ENCODE peak calls at places on chromosomes 5 and 9, in ten cellular contexts. T is ascending aorta; D is astrocyte; L is CD4-positive, alpha-beta memory T cell; E is aorta; Z is tibial artery; P is body of pancreas; O is ovary; C is small intestine; A is uterus. H is an unnamed sample. For H3K27me3, the result is how much of the 10 kb centered on the place peaks cover.

GRCh38 chr9:127898433-127899199 is 787 bp downstream of the ST6GALNAC6 start:
- DNase-seq in T (peak), A (peak), O (peak), Z (peak), E (peak), C (no peak), P (peak), L (peak), D (peak), H (no peak)

GRCh38 chr5:149679876-149680809 is 50.0 kb upstream of the PPARGC1B start:
- DNase-seq in C (no peak), T (no peak), A (no peak), D (no peak), O (no peak), L (no peak), E (no peak), P (no peak), Z (no peak), H (no peak)

GRCh38 chr5:66848749-66849641 is 252.8 kb downstream of the MAST4 start:
- DNase-seq in L (no peak), E (no peak), A (no peak), C (no peak), T (no peak), O (no peak), P (no peak), Z (no peak), D (peak), H (no peak)

GRCh38 chr9:2691626-2692025 is 25.7 kb upstream of the KCNV2 start:
- DNase-seq in P (no peak), T (no peak), A (no peak), L (no peak), C (no peak), O (no peak), E (no peak), D (no peak), Z (no peak), H (no peak)

GRCh38 chr9:112887377-112887776 is 3.3 kb downstream of the SLC46A2 start:
- DNase-seq in E (peak), O (no peak), P (peak), T (peak), L (no peak), C (no peak), A (no peak), D (no peak), Z (no peak), H (no peak)

GRCh38 chr9:128175102-128175563 is 15.1 kb downstream of the BBLN start:
- DNase-seq in A (no peak), E (no peak), C (no peak), O (no peak), D (peak), T (no peak), P (no peak), Z (no peak), L (no peak), H (no peak)

GRCh38 chr5:149735066-149735465 is 5.0 kb downstream of the PPARGC1B start:
- DNase-seq in C (peak), A (no peak), T (no peak), P (no peak), Z (no peak), E (peak), O (no peak), D (no peak), L (no peak), H (no peak)

GRCh38 chr5:39100851-39101396 is 26.7 kb upstream of the RICTOR start:
- DNase-seq in P (no peak), L (no peak), Z (no peak), C (no peak), O (no peak), T (no peak), E (no peak), A (no peak), D (peak), H (no peak)

GRCh38 chr5:83654427-83654994 is 66.1 kb downstream of the HAPLN1 start:
- DNase-seq in O (no peak), Z (no peak), P (no peak), D (peak), C (no peak), L (no peak), A (no peak), E (no peak), T (no peak), H (no peak)

GRCh38 chr9:94672811-94673487 is 33.6 kb upstream of the FBP1 start:
- DNase-seq in D (peak), E (no peak), P (no peak), L (no peak), C (no peak), O (no peak), Z (no peak), T (no peak), A (no peak), H (no peak)

GRCh38 chr5:6311568-6312501 is 66.5 kb downstream of the MED10 start:
- DNase-seq in Z (no peak), L (no peak), T (no peak), A (no peak), C (no peak), D (no peak), E (no peak), P (no peak), O (no peak), H (no peak)

GRCh38 chr5:54590824-54591223 is 73.3 kb downstream of the SNX18 start:
- DNase-seq in Z (no peak), C (no peak), L (no peak), D (no peak), E (no peak), T (no peak), P (no peak), O (no peak), A (no peak), H (no peak)

GRCh38 chr9:98168952-98169488 is 23.4 kb downstream of the CORO2A start:
- DNase-seq in E (no peak), T (no peak), Z (no peak), P (no peak), C (peak), O (no peak), L (peak), D (peak), A (no peak), H (peak)

GRCh38 chr5:87393331-87393730 is 19.4 kb downstream of the CCNH start:
- DNase-seq in Z (no peak), D (peak), T (no peak), A (no peak), E (no peak), P (no peak), C (no peak), L (no peak), O (no peak), H (no peak)

GRCh38 chr9:82934949-82935348 is 128.0 kb downstream of the RASEF start:
- DNase-seq in Z (no peak), O (no peak), P (no peak), L (no peak), C (peak), D (peak), A (no peak), E (no peak), T (no peak), H (no peak)

GRCh38 chr9:96453625-96454024 is 3.7 kb downstream of the HABP4 start:
- DNase-seq in C (peak), Z (no peak), T (peak), E (no peak), A (no peak), P (peak), D (peak), L (no peak), O (no peak), H (no peak)

GRCh38 chr9:6413365-6414263 is 615 bp downstream of the UHRF2 start:
- DNase-seq in P (peak), L (peak), A (no peak), Z (peak), D (no peak), E (no peak), C (peak), O (no peak), T (peak), H (no peak)

GRCh38 chr9:91067306-91067860 is 265.8 kb downstream of the SYK start:
- DNase-seq in C (no peak), O (no peak), P (no peak), Z (no peak), L (no peak), A (no peak), D (no peak), E (no peak), T (no peak), H (no peak)

GRCh38 chr9:5712651-5713360 is 83.9 kb downstream of the RIC1 start:
- DNase-seq in L (no peak), T (no peak), O (no peak), E (no peak), D (no peak), Z (no peak), C (peak), A (no peak), P (no peak), H (no peak)

GRCh38 chr9:87514136-87514535 is 16.5 kb downstream of the DAPK1 start:
- DNase-seq in O (no peak), E (no peak), D (no peak), A (no peak), C (no peak), Z (no peak), T (no peak), L (no peak), P (no peak), H (no peak)

GRCh38 chr9:81559741-81560140 is 129.6 kb downstream of the TLE1 start:
- DNase-seq in D (peak), T (no peak), L (no peak), A (no peak), Z (no peak), O (no peak), P (no peak), E (no peak), C (no peak), H (no peak)

GRCh38 chr9:351916-352315 is 137.3 kb downstream of the DOCK8 start:
- DNase-seq in D (no peak), T (no peak), O (no peak), Z (no peak), E (no peak), A (no peak), L (no peak), P (no peak), C (no peak), H (no peak)

GRCh38 chr9:347667-348292 is 133.1 kb downstream of the DOCK8 start:
- DNase-seq in L (no peak), A (no peak), T (no peak), C (peak), E (no peak), O (no peak), D (peak), P (no peak), Z (no peak), H (no peak)

GRCh38 chr9:354453-354852 is 139.8 kb downstream of the DOCK8 start:
- DNase-seq in Z (no peak), E (no peak), D (no peak), C (no peak), L (no peak), T (no peak), A (no peak), O (no peak), P (no peak), H (no peak)

GRCh38 chr9:353077-353476 is 138.4 kb downstream of the DOCK8 start:
- DNase-seq in C (no peak), P (peak), D (no peak), T (no peak), Z (no peak), A (no peak), E (no peak), O (no peak), L (no peak), H (no peak)

DNA sequence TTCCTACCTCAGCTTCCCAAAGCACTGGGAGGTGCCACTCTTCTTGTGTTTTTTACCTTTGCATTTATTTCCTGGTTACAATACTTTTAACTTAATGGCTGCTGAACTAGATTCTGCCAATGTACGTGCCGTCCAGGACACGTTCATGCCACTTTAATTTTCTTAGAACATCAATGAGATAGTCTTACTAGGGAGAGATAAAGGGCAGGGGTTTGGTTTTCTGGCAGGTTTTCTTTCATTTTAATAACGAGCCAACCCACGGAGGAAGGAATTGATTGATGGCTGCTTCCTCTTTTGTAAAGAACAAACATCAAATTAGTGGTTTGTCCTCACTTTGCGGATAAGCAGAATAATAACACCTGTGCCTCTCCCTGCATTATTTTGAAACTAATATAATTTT is 135.7 kb downstream of the DOCK8 start:
- DNase-seq in P (no peak), C (no peak), D (no peak), L (no peak), A (no peak), O (no peak), E (no peak), Z (no peak), T (no peak), H (no peak)
- H3K27me3 ChIP-seq in P (under half), C (under half), D (under half), L (under half), A (under half), O (under half), E (under half), Z (under half), T (under half), H (under half)

DNA sequence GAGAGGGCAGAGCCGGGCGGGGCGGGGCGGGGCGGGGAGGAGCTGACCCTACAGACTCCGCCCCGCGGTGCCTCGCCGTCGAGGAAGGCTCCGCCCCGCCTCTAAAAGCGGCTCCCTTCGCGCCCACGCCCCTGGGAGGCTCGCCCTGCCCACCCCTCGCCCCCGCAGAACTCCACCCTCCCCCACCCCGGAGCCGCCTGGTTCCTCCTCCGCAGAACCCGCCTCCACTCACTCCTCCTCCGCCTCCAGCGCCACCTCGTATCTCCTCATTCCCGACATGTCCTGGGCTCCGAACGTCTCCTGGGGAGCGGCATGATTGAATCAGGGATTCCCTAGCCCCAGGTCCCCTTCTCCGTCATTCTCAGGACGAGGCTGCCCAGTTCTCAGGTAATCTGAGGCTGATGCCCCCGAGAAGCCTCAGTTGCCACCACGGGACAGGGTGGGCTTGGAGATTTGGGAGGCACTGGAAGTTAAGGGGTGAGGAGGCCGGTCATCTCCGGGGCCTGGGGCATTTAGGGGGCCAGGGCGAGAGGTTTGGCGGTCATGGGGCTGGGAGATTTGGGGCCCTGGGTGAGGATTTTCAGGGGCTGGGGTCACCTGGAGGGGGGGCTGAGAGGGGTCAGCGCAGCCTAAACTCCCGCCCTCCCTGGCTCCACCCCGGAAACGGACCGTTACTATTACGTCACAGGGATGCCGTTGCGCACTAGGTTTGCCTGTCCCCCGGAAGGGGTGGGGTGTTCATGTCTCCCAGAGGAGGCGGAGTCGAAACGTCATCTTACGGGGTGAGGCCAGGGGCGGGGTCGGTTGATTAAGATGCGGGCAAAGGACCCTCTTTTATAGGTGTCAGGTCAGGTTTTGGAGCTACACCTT is 3.2 kb upstream of the CCL27 start:
- DNase-seq in T (peak), C (peak), Z (peak), L (peak), E (peak), A (peak), O (peak), D (peak), P (peak), H (peak)
- H3K4me3 ChIP-seq in T (peak), C (peak), Z (peak), L (peak), E (peak), A (peak), O (peak), D (peak), P (peak), H (peak)

GRCh38 chr5:27158775-27159174 is 120.4 kb upstream of the CDH9 start:
- DNase-seq in O (no peak), E (no peak), P (no peak), L (no peak), D (peak), C (no peak), Z (no peak), A (no peak), T (no peak), H (no peak)

GRCh38 chr5:27158171-27158570 is 119.8 kb upstream of the CDH9 start:
- DNase-seq in C (no peak), D (peak), P (no peak), Z (no peak), L (no peak), O (no peak), A (no peak), E (no peak), T (no peak), H (no peak)
- H3K27ac ChIP-seq in C (no peak), D (no peak), P (no peak), Z (no peak), L (no peak), O (no peak), A (no peak), E (no peak), T (no peak), H (no peak)

GRCh38 chr5:170701321-170701720 is 82.2 kb upstream of the GABRP start:
- DNase-seq in D (no peak), P (no peak), C (no peak), Z (no peak), O (no peak), A (no peak), E (no peak), T (no peak), L (no peak), H (no peak)

GRCh38 chr5:170709640-170710039 is 73.9 kb upstream of the GABRP start:
- DNase-seq in C (no peak), D (no peak), T (no peak), A (no peak), P (no peak), E (no peak), Z (no peak), O (no peak), L (no peak), H (no peak)

GRCh38 chr5:170700503-170700902 is 83.0 kb upstream of the GABRP start:
- DNase-seq in P (no peak), Z (no peak), T (no peak), E (no peak), A (no peak), O (no peak), C (no peak), D (no peak), L (no peak), H (no peak)

GRCh38 chr5:170704417-170705195 is 78.9 kb upstream of the GABRP start:
- DNase-seq in D (no peak), O (no peak), T (no peak), P (no peak), L (no peak), Z (no peak), E (no peak), A (no peak), C (peak), H (no peak)
- H3K27me3 ChIP-seq in D (under half), O (under half), T (under half), P (under half), L (under half), Z (under half), E (under half), A (under half), C (under half), H (under half)

DNA sequence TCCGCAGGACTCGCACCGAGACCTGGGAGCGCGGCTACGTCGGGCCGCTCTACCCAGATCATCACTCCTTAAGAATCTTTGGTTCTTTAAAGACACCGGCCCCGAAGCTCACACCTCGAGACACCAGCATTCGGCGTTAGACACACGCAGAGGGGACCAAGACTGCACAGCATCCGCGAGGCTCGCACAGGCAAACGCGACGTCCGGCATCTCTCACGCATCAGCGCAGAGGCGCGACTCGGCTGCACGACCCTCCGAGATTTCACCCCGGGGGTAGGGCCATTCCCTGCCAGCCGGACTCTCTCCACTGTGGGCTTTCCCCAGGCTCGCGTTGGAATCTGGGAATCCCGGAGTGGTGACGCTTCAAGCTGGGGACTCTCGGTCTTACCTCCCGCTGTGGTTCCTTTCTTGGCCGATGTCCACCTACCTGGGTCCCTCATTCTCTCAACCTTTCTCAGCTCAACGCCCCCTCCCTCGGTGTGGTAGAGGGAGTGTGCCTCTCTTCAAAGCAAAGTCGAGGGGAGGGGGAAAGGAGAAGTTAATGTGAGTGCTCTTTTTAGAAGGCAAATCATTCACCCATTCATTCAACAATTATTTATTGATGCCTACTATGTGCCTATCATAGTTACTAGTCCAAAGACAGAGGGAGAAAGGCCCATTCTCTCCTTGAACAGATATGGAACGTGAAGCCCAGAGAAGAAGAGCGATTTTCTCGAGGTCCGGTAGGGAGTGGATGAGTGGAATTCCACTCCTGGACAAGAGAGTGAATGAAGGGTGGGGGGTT is 1.3 kb upstream of the HAND1 start:
- DNase-seq in O (no peak), Z (no peak), C (no peak), P (no peak), T (no peak), E (no peak), L (no peak), A (no peak), D (no peak), H (no peak)
- H3K4me3 ChIP-seq in O (no peak), Z (no peak), C (no peak), P (no peak), T (peak), E (no peak), L (no peak), A (no peak), D (no peak), H (no peak)

GRCh38 chr9:617441-618085 is 223.9 kb upstream of the DMRT1 start:
- DNase-seq in L (no peak), A (no peak), E (no peak), D (no peak), P (no peak), T (no peak), O (no peak), C (no peak), Z (no peak), H (no peak)
- H3K27ac ChIP-seq in L (no peak), A (peak), E (peak), D (no peak), P (no peak), T (peak), O (no peak), C (no peak), Z (peak), H (no peak)

GRCh38 chr9:71120439-71121247 is 778 bp downstream of the TRPM3 start:
- DNase-seq in A (no peak), C (no peak), L (no peak), P (no peak), O (no peak), D (no peak), E (no peak), Z (no peak), T (no peak), H (no peak)
- H3K27me3 ChIP-seq in A (under half), C (under half), L (under half), P (under half), O (under half), D (under half), E (under half), Z (under half), T (under half), H (under half)